ENCODE peak calls at places on chromosomes 13 and 19, in seven cellular contexts. A is upper lobe of right lung; Z is cardiac muscle cell; J is mesenchymal stem cell; E is OCI-LY7; G is effector memory CD4-positive, alpha-beta T cell; S is pancreas. W is an unnamed sample.
A peak's percentile ranks its signal among the peaks of the same experiment; 100 is the strongest.

GRCh38 chr19:14333101-14333871 is 48.0 kb upstream of the ADGRE5 start:
- DNase-seq in S (no peak), E (no peak), J (no peak), A (no peak), Z (peak; percentile 75), G (no peak), W (no peak)

GRCh38 chr19:17579523-17580244 is 24.2 kb downstream of the COLGALT1 start:
- DNase-seq in J (peak; percentile 48), Z (peak; percentile 67), G (no peak), E (peak; percentile 91), A (peak; percentile 81), S (peak; percentile 51), W (no peak)

GRCh38 chr19:2555422-2556220 is 79.7 kb downstream of the GADD45B start:
- DNase-seq in A (no peak), Z (no peak), E (no peak), S (no peak), G (no peak), J (no peak), W (no peak)

GRCh38 chr13:90542959-90543358 is 804.5 kb upstream of the MIR17HG start:
- DNase-seq in G (no peak), A (no peak), S (no peak), J (no peak), Z (no peak), E (no peak), W (no peak)

GRCh38 chr19:5691205-5691929 is 1.3 kb downstream of the RPL36 start:
- DNase-seq in A (peak; percentile 78), Z (peak; percentile 73), J (peak; percentile 47), S (peak; percentile 75), G (peak; percentile 27), E (peak; percentile 54), W (no peak)

GRCh38 chr13:52428295-52428694 is 22.1 kb downstream of the VPS36 start:
- DNase-seq in J (no peak), A (no peak), Z (peak; percentile 48), S (no peak), E (no peak), G (no peak), W (no peak)

GRCh38 chr19:19338082-19338481 is 17.5 kb downstream of the MAU2 start:
- DNase-seq in Z (no peak), J (no peak), E (no peak), A (no peak), S (no peak), G (no peak), W (no peak)

GRCh38 chr13:20441879-20442278 is 83.8 kb downstream of the CRYL1 start:
- DNase-seq in E (no peak), S (no peak), Z (peak; percentile 73), G (no peak), J (no peak), A (no peak), W (no peak)

GRCh38 chr13:22357132-22357531 is 686.3 kb downstream of the FGF9 start:
- DNase-seq in G (no peak), A (no peak), J (peak; percentile 14), E (no peak), S (no peak), Z (no peak), W (no peak)

DNA sequence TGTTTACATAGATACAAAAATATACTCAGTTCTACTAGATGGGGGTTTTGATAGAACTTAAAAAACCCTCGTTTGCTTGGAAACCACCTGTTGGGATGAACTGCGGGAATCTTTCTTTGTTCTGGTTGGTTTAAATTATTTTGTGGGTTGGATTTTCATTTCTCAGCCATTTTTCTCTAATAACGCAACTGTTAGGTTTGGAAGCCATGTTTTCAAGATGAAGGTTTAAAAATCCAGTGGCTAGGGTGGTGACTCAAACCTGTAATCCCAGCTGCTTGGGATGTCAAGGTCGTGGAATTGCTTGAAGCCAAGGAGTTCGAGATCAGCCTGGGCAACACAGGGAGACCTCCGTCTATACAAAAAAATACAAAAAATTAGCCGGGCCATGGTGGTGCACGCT is 1.6 kb downstream of the URI1 start:
- DNase-seq in Z (no peak), A (no peak), E (no peak), G (no peak), S (no peak), J (peak; percentile 15), W (no peak)
- H3K4me3 ChIP-seq in Z (peak overlapping the region; percentile 93), A (peak overlapping the region; percentile 94), E (peak overlapping the region; percentile 78), G (peak overlapping the region; percentile 78), S (peak overlapping the region; percentile 77), J (no peak overlapping the region), W (peak overlapping the region; percentile 84)

GRCh38 chr13:44801990-44802389 is 187.3 kb downstream of the NUFIP1 start:
- DNase-seq in G (no peak), S (no peak), E (no peak), Z (peak; percentile 84), J (peak; percentile 81), A (no peak), W (no peak)
- H3K27ac ChIP-seq in G (no peak overlapping the region), S (no peak overlapping the region), E (no peak overlapping the region), Z (no peak overlapping the region), J (no peak overlapping the region), A (no peak overlapping the region), W (no peak overlapping the region)

GRCh38 chr13:74203576-74203975 is 69.4 kb upstream of the KLF12 start:
- DNase-seq in A (no peak), S (no peak), Z (no peak), G (no peak), E (no peak), J (no peak), W (no peak)

GRCh38 chr13:74206061-74206561 is 71.9 kb upstream of the KLF12 start:
- DNase-seq in Z (peak; percentile 72), S (no peak), J (peak; percentile 64), G (no peak), A (no peak), E (no peak), W (no peak)

GRCh38 chr13:74205313-74205690 is 71.1 kb upstream of the KLF12 start:
- DNase-seq in E (no peak), J (no peak), G (no peak), A (no peak), Z (no peak), S (no peak), W (no peak)

GRCh38 chr13:74204606-74205312 is 70.6 kb upstream of the KLF12 start:
- DNase-seq in J (no peak), E (no peak), Z (no peak), G (no peak), A (no peak), S (no peak), W (no peak)

GRCh38 chr13:74206855-74207254 is 72.7 kb upstream of the KLF12 start:
- DNase-seq in Z (no peak), G (no peak), A (no peak), E (no peak), S (no peak), J (no peak), W (no peak)
- H3K4me1 ChIP-seq in Z (no peaks in the 10 kb centered on the region), G (no peaks in the 10 kb centered on the region), A (no peaks in the 10 kb centered on the region), E (no peaks in the 10 kb centered on the region), S (no peaks in the 10 kb centered on the region), J (no peaks in the 10 kb centered on the region), W (no peaks in the 10 kb centered on the region)

GRCh38 chr19:30851646-30852045 is 479.5 kb downstream of the ZNF536 start:
- DNase-seq in Z (no peak), S (no peak), J (no peak), A (no peak), E (no peak), G (no peak), W (no peak)

GRCh38 chr19:30841934-30842333 is 469.8 kb downstream of the ZNF536 start:
- DNase-seq in S (no peak), E (no peak), A (no peak), J (no peak), G (no peak), Z (no peak), W (no peak)

GRCh38 chr19:30842926-30843325 is 470.7 kb downstream of the ZNF536 start:
- DNase-seq in E (no peak), G (no peak), S (no peak), A (no peak), J (no peak), Z (no peak), W (no peak)

GRCh38 chr19:30848626-30849322 is 476.6 kb downstream of the ZNF536 start:
- DNase-seq in S (no peak), A (no peak), J (peak; percentile 24), E (no peak), Z (no peak), G (no peak), W (no peak)

DNA sequence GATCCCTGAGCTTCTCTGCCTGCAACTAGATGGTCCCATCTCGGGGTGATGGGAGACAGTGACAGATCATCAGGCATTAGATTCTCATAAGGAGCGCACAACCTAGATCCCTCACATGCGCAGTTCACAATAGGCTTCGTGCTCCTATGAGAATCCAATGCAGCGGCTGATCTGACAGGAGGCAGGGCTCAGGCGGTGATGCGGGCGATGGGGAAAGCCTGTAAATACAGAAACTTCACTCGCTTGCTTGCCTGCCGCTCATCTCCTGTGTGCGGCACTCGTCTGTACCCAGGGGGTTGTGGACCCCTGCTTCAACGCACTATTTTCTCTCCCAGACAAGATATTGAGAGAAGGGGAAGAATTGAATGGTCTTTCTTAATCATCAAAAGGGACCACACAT is 473.9 kb downstream of the ZNF536 start:
- DNase-seq in S (no peak), E (no peak), A (no peak), Z (no peak), G (no peak), J (no peak), W (no peak)
- H3K4me3 ChIP-seq in S (no peak overlapping the region), E (no peak overlapping the region), A (no peak overlapping the region), Z (no peak overlapping the region), G (no peak overlapping the region), J (no peak overlapping the region), W (no peak overlapping the region)